ENCODE peak calls at places on chromosome 18, in nine cellular contexts. J is caudate nucleus, Y is stomach, X is SJSA1, L is heart left ventricle, T is pancreas, P is brain microvascular endothelial cell, W is heart right ventricle, D is PC-3. S is an unnamed sample.

GRCh38 chr18:50877545-50878265 is 1.2 kb upstream of the ME2 start:
- DNase-seq in J (no peak), Y (no peak), X (no peak), L (no peak), T (no peak), P (no peak), W (no peak), D (no peak), S (no peak)

GRCh38 chr18:13290856-13291271 is 72.3 kb downstream of the LDLRAD4 start:
- DNase-seq in J (no peak), Y (no peak), X (no peak), L (no peak), T (no peak), P (no peak), W (no peak), D (no peak), S (no peak)

GRCh38 chr18:63936156-63936931 is 12.8 kb upstream of the HMSD start:
- DNase-seq in J (no peak), Y (peak), X (peak), L (peak), T (peak), P (peak), W (peak), D (peak), S (peak)

GRCh38 chr18:23727707-23728493 is 38.6 kb downstream of the LAMA3 start:
- DNase-seq in J (no peak), Y (no peak), X (no peak), L (no peak), T (no peak), P (no peak), W (no peak), D (no peak), S (no peak)

GRCh38 chr18:32552421-32553030 is 81.8 kb upstream of the GAREM1 start:
- DNase-seq in J (no peak), Y (peak), X (peak), L (peak), T (no peak), P (peak), W (peak), D (peak), S (peak)

GRCh38 chr18:69838620-69839411 is 108.9 kb downstream of the CD226 start:
- DNase-seq in J (no peak), Y (no peak), X (peak), L (no peak), T (no peak), P (no peak), W (no peak), D (peak), S (no peak)

GRCh38 chr18:73577365-73577764 is 570.3 kb downstream of the FBXO15 start:
- DNase-seq in J (no peak), Y (no peak), X (no peak), L (no peak), T (no peak), P (no peak), W (no peak), D (no peak), S (no peak)

GRCh38 chr18:21257383-21257782 is 15.4 kb downstream of the GREB1L start:
- DNase-seq in J (no peak), Y (no peak), X (no peak), L (no peak), T (no peak), P (no peak), W (no peak), D (peak), S (no peak)

GRCh38 chr18:73943763-73944162 is 203.9 kb downstream of the FBXO15 start:
- DNase-seq in J (no peak), Y (no peak), X (no peak), L (no peak), T (no peak), P (no peak), W (no peak), D (no peak), S (no peak)

GRCh38 chr18:44986933-44987332 is 306.2 kb downstream of the SETBP1 start:
- DNase-seq in J (no peak), Y (no peak), X (no peak), L (no peak), T (no peak), P (no peak), W (no peak), D (no peak), S (no peak)

GRCh38 chr18:286515-287310 is 18.9 kb upstream of the THOC1 start:
- DNase-seq in J (no peak), Y (no peak), X (no peak), L (no peak), T (no peak), P (peak), W (no peak), D (peak), S (no peak)

GRCh38 chr18:54742654-54743053 is 85.6 kb upstream of the RAB27B start:
- DNase-seq in J (no peak), Y (peak), X (no peak), L (peak), T (no peak), P (peak), W (peak), D (peak), S (no peak)

GRCh38 chr18:56678836-56679565 is 27.8 kb downstream of the WDR7 start:
- DNase-seq in J (no peak), Y (no peak), X (no peak), L (no peak), T (no peak), P (no peak), W (no peak), D (peak), S (peak)

GRCh38 chr18:22846088-22846683 is 86.9 kb upstream of the RBBP8 start:
- DNase-seq in J (no peak), Y (no peak), X (no peak), L (no peak), T (no peak), P (no peak), W (no peak), D (peak), S (no peak)

GRCh38 chr18:13231151-13231550 is 12.6 kb downstream of the LDLRAD4 start:
- DNase-seq in J (no peak), Y (no peak), X (peak), L (no peak), T (no peak), P (no peak), W (no peak), D (no peak), S (no peak)

GRCh38 chr18:51614967-51615571 is 417.6 kb upstream of the MEX3C start:
- DNase-seq in J (no peak), Y (no peak), X (no peak), L (no peak), T (no peak), P (no peak), W (no peak), D (peak), S (peak)

GRCh38 chr18:80147418-80148315 is 38.6 kb downstream of the ADNP2 start:
- DNase-seq in J (no peak), Y (peak), X (peak), L (peak), T (peak), P (peak), W (peak), D (peak), S (peak)

GRCh38 chr18:71321319-71321718 is 1032.5 kb downstream of the SOCS6 start:
- DNase-seq in J (no peak), Y (no peak), X (no peak), L (no peak), T (no peak), P (no peak), W (no peak), D (no peak), S (no peak)

GRCh38 chr18:36735130-36735529 is 93.7 kb downstream of the TPGS2 start:
- DNase-seq in J (no peak), Y (no peak), X (no peak), L (no peak), T (no peak), P (no peak), W (no peak), D (no peak), S (no peak)

GRCh38 chr18:36352384-36352783 is 54.9 kb downstream of the FHOD3 start:
- DNase-seq in J (no peak), Y (no peak), X (no peak), L (no peak), T (no peak), P (peak), W (no peak), D (peak), S (peak)

GRCh38 chr18:68847219-68847860 is 49.5 kb downstream of the CCDC102B start:
- DNase-seq in J (no peak), Y (no peak), X (no peak), L (no peak), T (no peak), P (no peak), W (no peak), D (peak), S (no peak)

GRCh38 chr18:56267334-56267733 is 371.1 kb downstream of the TXNL1 start:
- DNase-seq in J (no peak), Y (no peak), X (no peak), L (no peak), T (no peak), P (no peak), W (no peak), D (no peak), S (no peak)

GRCh38 chr18:28189400-28190239 is 12.7 kb upstream of the CDH2 start:
- DNase-seq in J (no peak), Y (peak), X (no peak), L (no peak), T (no peak), P (peak), W (no peak), D (peak), S (peak)

GRCh38 chr18:34999734-35000397 is 41.3 kb upstream of the MAPRE2 start:
- DNase-seq in J (no peak), Y (no peak), X (no peak), L (no peak), T (no peak), P (no peak), W (no peak), D (no peak), S (no peak)

GRCh38 chr18:13823707-13824395 is at the start of gene MC5R:
- DNase-seq in J (no peak), Y (peak), X (peak), L (peak), T (peak), P (peak), W (peak), D (peak), S (no peak)

GRCh38 chr18:46321954-46322353 is 217.8 kb downstream of the HAUS1 start:
- DNase-seq in J (no peak), Y (no peak), X (no peak), L (no peak), T (no peak), P (no peak), W (no peak), D (peak), S (no peak)

GRCh38 chr18:59621027-59621426 is 76.2 kb downstream of the CCBE1 start:
- DNase-seq in J (no peak), Y (no peak), X (no peak), L (no peak), T (no peak), P (no peak), W (no peak), D (peak), S (peak)

GRCh38 chr18:69715322-69715721 is 232.4 kb downstream of the CD226 start:
- DNase-seq in J (no peak), Y (no peak), X (no peak), L (no peak), T (no peak), P (no peak), W (no peak), D (no peak), S (no peak)

GRCh38 chr18:7415081-7415894 is 151.8 kb upstream of the PTPRM start:
- DNase-seq in J (no peak), Y (no peak), X (no peak), L (peak), T (no peak), P (peak), W (no peak), D (no peak), S (no peak)
- H3K27ac ChIP-seq in J (no peak), Y (no peak), X (no peak), L (peak), T (no peak), P (no peak), W (peak), D (no peak), S (peak)

GRCh38 chr18:3383381-3383915 is 66.5 kb upstream of the TGIF1 start:
- DNase-seq in J (no peak), Y (no peak), X (no peak), L (no peak), T (no peak), P (no peak), W (no peak), D (no peak), S (no peak)
- H3K27ac ChIP-seq in J (no peak), Y (no peak), X (no peak), L (no peak), T (no peak), P (no peak), W (no peak), D (no peak), S (no peak)

DNA sequence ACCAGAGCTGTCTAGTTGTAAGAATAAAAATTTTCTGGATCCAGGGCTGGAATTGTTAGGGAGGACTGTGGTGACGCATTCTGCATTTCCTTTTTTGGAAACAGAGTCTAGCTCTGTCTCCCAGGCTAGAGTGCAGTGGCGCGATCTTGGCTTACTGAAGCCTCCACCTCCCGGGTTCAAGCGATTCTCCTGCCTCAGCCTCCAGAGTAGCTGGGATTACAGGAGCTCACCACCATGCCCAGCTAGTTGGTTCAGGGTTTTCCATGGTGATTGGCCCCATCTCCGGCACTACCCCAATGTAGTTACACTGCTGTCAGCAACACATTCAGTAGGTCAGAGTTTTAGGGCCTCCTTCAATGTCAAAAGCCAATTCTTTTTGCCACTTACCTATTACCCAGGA is 58.6 kb upstream of the RNF152 start:
- DNase-seq in J (no peak), Y (no peak), X (no peak), L (no peak), T (no peak), P (no peak), W (no peak), D (no peak), S (no peak)
- H3K27ac ChIP-seq in J (no peak), Y (no peak), X (peak), L (no peak), T (no peak), P (peak), W (no peak), D (no peak), S (peak)

GRCh38 chr18:9810994-9811393 is 74.8 kb upstream of the TXNDC2 start:
- DNase-seq in J (no peak), Y (no peak), X (no peak), L (peak), T (no peak), P (no peak), W (no peak), D (no peak), S (no peak)
- H3K27ac ChIP-seq in J (no peak), Y (no peak), X (peak), L (peak), T (no peak), P (no peak), W (peak), D (no peak), S (no peak)

GRCh38 chr18:58195278-58195721 is 151.3 kb downstream of the NEDD4L start:
- DNase-seq in J (no peak), Y (peak), X (no peak), L (no peak), T (peak), P (no peak), W (no peak), D (no peak), S (no peak)
- H3K27ac ChIP-seq in J (peak), Y (peak), X (no peak), L (no peak), T (peak), P (no peak), W (no peak), D (peak), S (peak)

GRCh38 chr18:10523544-10523943 is 2.3 kb upstream of the NAPG start:
- DNase-seq in J (no peak), Y (no peak), X (no peak), L (no peak), T (no peak), P (no peak), W (no peak), D (no peak), S (no peak)

GRCh38 chr18:10519366-10519765 is 6.5 kb upstream of the NAPG start:
- DNase-seq in J (no peak), Y (no peak), X (no peak), L (no peak), T (no peak), P (no peak), W (no peak), D (no peak), S (no peak)

GRCh38 chr18:10522574-10522973 is 3.3 kb upstream of the NAPG start:
- DNase-seq in J (no peak), Y (no peak), X (no peak), L (no peak), T (no peak), P (no peak), W (no peak), D (no peak), S (no peak)

GRCh38 chr18:10518595-10519273 is 7.1 kb upstream of the NAPG start:
- DNase-seq in J (peak), Y (peak), X (no peak), L (peak), T (no peak), P (peak), W (peak), D (no peak), S (no peak)

DNA sequence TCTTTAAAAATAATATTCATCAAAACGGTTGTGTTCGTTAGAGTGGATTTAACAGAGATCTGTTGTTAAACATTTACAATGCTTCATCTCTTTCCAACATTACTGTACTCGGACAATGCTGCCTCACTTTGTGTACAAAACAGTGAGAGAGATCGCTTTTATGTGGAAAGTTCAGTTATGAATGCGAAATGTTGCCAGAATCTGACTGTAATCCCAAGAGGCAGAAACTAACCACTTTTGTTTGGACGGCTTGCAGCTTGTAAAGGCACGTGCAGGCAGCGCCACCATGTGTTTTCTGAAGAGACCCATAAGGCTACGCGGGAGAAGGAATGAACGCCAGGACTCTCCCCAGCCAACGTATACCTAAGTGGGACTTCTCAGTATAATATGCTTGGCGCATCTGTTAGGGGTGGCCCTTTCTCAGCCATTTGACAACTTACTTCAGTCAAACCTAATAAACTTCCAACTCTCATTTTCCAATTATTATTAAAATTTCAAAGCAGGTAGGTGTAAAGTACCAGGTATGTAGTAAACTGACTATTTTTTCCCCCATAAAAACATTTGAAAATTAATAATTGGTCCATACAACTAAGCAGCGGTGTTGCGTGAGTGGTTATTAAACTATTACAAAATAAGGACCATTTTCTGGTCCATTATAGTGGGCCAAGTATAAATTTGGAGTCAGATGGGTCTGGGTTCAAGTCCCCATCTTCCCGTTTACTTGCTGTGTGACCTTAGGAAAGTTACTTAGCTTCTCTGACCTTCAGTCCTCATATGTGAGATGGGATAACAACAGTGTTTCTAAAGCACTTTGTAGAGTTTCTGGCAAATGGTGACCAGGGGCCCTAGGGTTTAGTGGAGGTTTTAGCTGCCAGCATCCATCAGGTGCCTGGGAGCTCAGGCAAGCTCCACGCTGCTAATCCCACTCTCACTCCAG is 5.6 kb upstream of the NAPG start:
- DNase-seq in J (no peak), Y (peak), X (peak), L (peak), T (peak), P (peak), W (peak), D (peak), S (peak)
- H3K27ac ChIP-seq in J (peak), Y (peak), X (no peak), L (no peak), T (peak), P (no peak), W (no peak), D (no peak), S (no peak)

GRCh38 chr18:58208207-58208944 is 164.3 kb downstream of the NEDD4L start:
- DNase-seq in J (no peak), Y (no peak), X (no peak), L (no peak), T (no peak), P (no peak), W (no peak), D (peak), S (no peak)
- H3K27ac ChIP-seq in J (no peak), Y (peak), X (peak), L (peak), T (no peak), P (no peak), W (peak), D (peak), S (peak)

GRCh38 chr18:48826806-48827205 is 124.0 kb downstream of the SMAD7 start:
- DNase-seq in J (no peak), Y (peak), X (peak), L (peak), T (peak), P (no peak), W (no peak), D (no peak), S (no peak)
- H3K27ac ChIP-seq in J (peak), Y (peak), X (no peak), L (peak), T (no peak), P (no peak), W (peak), D (no peak), S (no peak)

S was measured in epithelial cell of prostate.